ENCODE peak calls at places on chromosomes 3 and 15, in eight cellular contexts. T is HL-60, O is PC-3, U is uterus, A is lower lobe of right lung, Q is tibial artery, C is PC-9, Y is suprapubic skin. F is an unnamed sample.

GRCh38 chr15:40240619-40241304 is 1.9 kb downstream of the PAK6 start:
- DNase-seq in T (no peak), O (peak; percentile 18), U (no peak), A (no peak), Q (no peak), C (no peak), Y (peak; percentile 55), F (peak; percentile 81)

GRCh38 chr15:57562220-57562769 is 29.4 kb upstream of the MYZAP start:
- DNase-seq in T (no peak), O (no peak), U (no peak), A (no peak), Q (no peak), C (no peak), Y (no peak), F (peak; percentile 60)

GRCh38 chr3:42703695-42704025 is 1.1 kb upstream of the HHATL start:
- DNase-seq in T (no peak), O (no peak), U (no peak), A (no peak), Q (peak; percentile 43), C (no peak), Y (no peak), F (peak; percentile 87)

GRCh38 chr3:194124221-194124620 is 11.7 kb upstream of the HES1 start:
- DNase-seq in T (no peak), O (no peak), U (no peak), A (no peak), Q (no peak), C (no peak), Y (no peak), F (no peak)

GRCh38 chr15:28084547-28084946 is 14.6 kb downstream of the OCA2 start:
- DNase-seq in T (no peak), O (no peak), U (no peak), A (no peak), Q (no peak), C (no peak), Y (no peak), F (no peak)

GRCh38 chr15:22895465-22896190 is 57.2 kb downstream of the NIPA2 start:
- DNase-seq in T (no peak), O (peak; percentile 98), U (no peak), A (no peak), Q (no peak), C (peak; percentile 90), Y (no peak), F (peak; percentile 29)

GRCh38 chr15:101542306-101543025 is 53.0 kb upstream of the PCSK6 start:
- DNase-seq in T (no peak), O (no peak), U (no peak), A (no peak), Q (no peak), C (no peak), Y (no peak), F (no peak)

GRCh38 chr3:14200841-14201240 is 22.2 kb downstream of the LSM3 start:
- DNase-seq in T (no peak), O (no peak), U (no peak), A (no peak), Q (no peak), C (no peak), Y (no peak), F (no peak)

GRCh38 chr3:57100046-57100695 is 39.7 kb downstream of the SPATA12 start:
- DNase-seq in T (peak; percentile 38), O (peak; percentile 91), U (peak; percentile 83), A (no peak), Q (peak; percentile 75), C (peak; percentile 63), Y (peak; percentile 79), F (no peak)

GRCh38 chr3:73096169-73096568 is 34.7 kb downstream of the EBLN2 start:
- DNase-seq in T (no peak), O (no peak), U (no peak), A (no peak), Q (no peak), C (no peak), Y (no peak), F (no peak)

GRCh38 chr3:177835917-177836316 is 638.6 kb upstream of the TBL1XR1 start:
- DNase-seq in T (no peak), O (peak; percentile 80), U (no peak), A (no peak), Q (no peak), C (no peak), Y (no peak), F (no peak)

GRCh38 chr3:3699407-3699806 is 99.8 kb upstream of the LRRN1 start:
- DNase-seq in T (no peak), O (no peak), U (no peak), A (no peak), Q (no peak), C (no peak), Y (no peak), F (no peak)

GRCh38 chr3:182198345-182198744 is 486.6 kb downstream of the SOX2 start:
- DNase-seq in T (no peak), O (no peak), U (no peak), A (no peak), Q (no peak), C (no peak), Y (no peak), F (no peak)

GRCh38 chr3:52532838-52533622 is 627 bp downstream of the NT5DC2 start:
- DNase-seq in T (peak; percentile 36), O (peak; percentile 20), U (peak; percentile 28), A (no peak), Q (peak; percentile 75), C (peak; percentile 22), Y (peak; percentile 75), F (peak; percentile 90)

GRCh38 chr3:138434875-138435772 is 708 bp downstream of the ESYT3 start:
- DNase-seq in T (no peak), O (no peak), U (no peak), A (no peak), Q (no peak), C (peak; percentile 19), Y (peak; percentile 63), F (no peak)

GRCh38 chr3:10023587-10024310 is 2.5 kb upstream of the FANCD2 start:
- DNase-seq in T (peak; percentile 48), O (peak; percentile 76), U (no peak), A (no peak), Q (no peak), C (no peak), Y (no peak), F (no peak)

GRCh38 chr3:128482857-128483656 is 9.9 kb downstream of the GATA2 start:
- DNase-seq in T (no peak), O (peak; percentile 72), U (peak; percentile 90), A (peak; percentile 47), Q (no peak), C (peak; percentile 83), Y (no peak), F (peak; percentile 64)

GRCh38 chr3:66450389-66451022 is 50.3 kb downstream of the LRIG1 start:
- DNase-seq in T (no peak), O (peak; percentile 32), U (peak; percentile 85), A (no peak), Q (peak; percentile 84), C (no peak), Y (no peak), F (no peak)

GRCh38 chr3:101038393-101038792 is 45.2 kb upstream of the ABI3BP start:
- DNase-seq in T (no peak), O (no peak), U (no peak), A (no peak), Q (no peak), C (no peak), Y (no peak), F (no peak)

GRCh38 chr3:101011086-101011485 is 17.9 kb upstream of the ABI3BP start:
- DNase-seq in T (no peak), O (no peak), U (no peak), A (no peak), Q (no peak), C (no peak), Y (no peak), F (no peak)

GRCh38 chr3:60708191-60708975 is 542.9 kb downstream of the FHIT start:
- DNase-seq in T (no peak), O (peak; percentile 67), U (no peak), A (no peak), Q (no peak), C (no peak), Y (no peak), F (no peak)

GRCh38 chr15:85026304-85027032 is 44.8 kb downstream of the PDE8A start:
- DNase-seq in T (no peak), O (no peak), U (no peak), A (no peak), Q (no peak), C (no peak), Y (no peak), F (no peak)

GRCh38 chr3:73419179-73419803 is 205.4 kb downstream of the PDZRN3 start:
- DNase-seq in T (no peak), O (no peak), U (no peak), A (no peak), Q (no peak), C (no peak), Y (no peak), F (no peak)

GRCh38 chr3:124620600-124621063 is 109.6 kb upstream of the UMPS start:
- DNase-seq in T (no peak), O (no peak), U (no peak), A (no peak), Q (no peak), C (peak; percentile 44), Y (no peak), F (no peak)
- TF ChIP-seq CTCF in T (no peak), O (no peak), U (no peak), A (no peak), Q (no peak), C (no peak), Y (no peak), F (no peak)

GRCh38 chr3:32288819-32289218 is 50.3 kb downstream of the CMTM8 start:
- DNase-seq in T (no peak), O (no peak), U (no peak), A (no peak), Q (no peak), C (no peak), Y (no peak), F (no peak)
- TF ChIP-seq CTCF in T (no peak), O (no peak), U (no peak), A (no peak), Q (no peak), C (no peak), Y (no peak), F (no peak)

GRCh38 chr3:23653647-23654525 is 151.9 kb upstream of the UBE2E1 start:
- DNase-seq in T (no peak), O (no peak), U (no peak), A (no peak), Q (no peak), C (no peak), Y (no peak), F (no peak)
- TF ChIP-seq CTCF in T (no peak), O (no peak), U (no peak), A (no peak), Q (no peak), C (no peak), Y (no peak), F (no peak)

DNA sequence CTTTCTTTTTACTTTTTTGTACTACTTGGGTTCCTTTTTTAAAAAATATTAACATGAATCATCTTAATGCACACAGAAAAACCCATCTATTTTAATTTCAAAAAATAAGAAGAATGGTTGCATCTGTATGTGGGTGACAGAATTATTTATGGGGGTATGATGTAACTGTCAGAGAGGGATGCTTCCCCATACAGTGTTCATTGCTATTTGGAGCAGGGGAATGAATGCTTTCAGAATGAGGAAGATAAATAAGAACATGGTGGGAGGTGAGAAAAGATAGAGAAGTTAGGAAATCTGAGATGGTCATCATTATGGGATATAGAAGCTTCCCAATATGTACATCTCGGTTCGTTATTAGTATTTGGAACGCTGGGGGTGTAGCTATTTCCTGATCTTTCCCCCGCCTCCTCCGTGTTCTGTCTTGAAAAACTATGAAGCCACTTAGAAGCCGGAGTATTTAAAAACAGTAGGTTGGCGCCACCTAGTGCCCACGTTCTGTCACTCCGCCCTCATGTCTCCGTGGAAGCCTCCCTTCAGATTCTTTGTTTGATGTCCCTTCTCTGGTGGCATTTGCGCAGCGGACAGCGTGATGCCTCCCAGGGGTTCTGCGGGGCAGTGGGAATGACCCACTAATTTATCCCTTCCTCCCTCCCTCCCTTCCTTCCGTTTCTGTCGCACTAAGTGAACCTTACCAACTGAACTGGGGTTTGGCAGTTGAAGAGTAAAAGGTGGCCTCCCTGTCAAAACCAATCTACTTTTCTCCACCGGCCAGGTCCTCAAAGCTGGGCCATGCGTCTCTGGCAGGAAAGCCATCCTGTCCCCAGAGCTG is 184.6 kb downstream of the FEZF2 start:
- DNase-seq in T (peak; percentile 20), O (peak; percentile 68), U (peak; percentile 75), A (peak; percentile 75), Q (peak; percentile 85), C (peak; percentile 60), Y (peak; percentile 84), F (no peak)
- TF ChIP-seq CTCF in T (peak; percentile 76), O (peak; percentile 88), U (peak; percentile 76), A (peak; percentile 84), Q (peak; percentile 88), C (peak; percentile 74), Y (peak; percentile 72), F (peak; percentile 93)